ENCODE peak calls at places on chromosomes 11 and 22, in four cellular contexts. E, F, I and D are unnamed samples.

GRCh38 chr22:37894939-37895670 is 11.0 kb upstream of the MICALL1 start:
- ATAC-seq in E (peak; percentile 32), F (no peak), I (no peak), D (no peak)

GRCh38 chr11:104731890-104732289 is 166.4 kb downstream of the CASP12 start:
- ATAC-seq in E (no peak), F (no peak), I (peak; percentile 92), D (no peak)

GRCh38 chr11:114163231-114163631 is 103.7 kb downstream of the ZBTB16 start:
- ATAC-seq in E (no peak), F (peak; percentile 11), I (no peak), D (no peak)

GRCh38 chr22:45343143-45343542 is 33.4 kb downstream of the FAM118A start:
- ATAC-seq in E (no peak), F (no peak), I (no peak), D (no peak)

GRCh38 chr11:71247551-71248250 is 4.7 kb downstream of the SHANK2 start:
- ATAC-seq in E (no peak), F (no peak), I (no peak), D (no peak)

GRCh38 chr22:39956932-39957664 is 3.1 kb upstream of the TMA7B start:
- ATAC-seq in E (no peak), F (no peak), I (no peak), D (no peak)

GRCh38 chr11:31820438-31820818 is 9.3 kb upstream of the PAX6 start:
- ATAC-seq in E (no peak), F (peak; percentile 46), I (no peak), D (no peak)

GRCh38 chr11:93444671-93445073 is 98.5 kb downstream of the SMCO4 start:
- ATAC-seq in E (peak; percentile 96), F (no peak), I (no peak), D (no peak)

GRCh38 chr11:64843971-64844329 is 503 bp downstream of the CDC42BPG start:
- ATAC-seq in E (peak; percentile 0), F (no peak), I (no peak), D (no peak)

GRCh38 chr22:23240639-23241389 is 60.5 kb downstream of the BCR start:
- ATAC-seq in E (peak; percentile 76), F (peak; percentile 61), I (no peak), D (no peak)

GRCh38 chr11:107017104-107017432 is 1.2 kb downstream of the GUCY1A2 start:
- ATAC-seq in E (no peak), F (no peak), I (no peak), D (no peak)

GRCh38 chr22:41512421-41513194 is 31.7 kb downstream of the POLR3H start:
- ATAC-seq in E (peak; percentile 95), F (peak; percentile 97), I (no peak), D (peak; percentile 75)

GRCh38 chr22:37508431-37508963 is 10.7 kb downstream of the CARD10 start:
- ATAC-seq in E (no peak), F (no peak), I (no peak), D (peak; percentile 34)

GRCh38 chr11:9681583-9682372 is 17.9 kb downstream of the SWAP70 start:
- ATAC-seq in E (no peak), F (no peak), I (no peak), D (no peak)

GRCh38 chr11:113839842-113840241 is 35.5 kb downstream of the USP28 start:
- ATAC-seq in E (no peak), F (no peak), I (no peak), D (no peak)

GRCh38 chr11:85787809-85788805 is 22.8 kb downstream of the SYTL2 start:
- ATAC-seq in E (peak; percentile 98), F (no peak), I (no peak), D (no peak)

GRCh38 chr11:134512791-134513538 is 100.9 kb upstream of the B3GAT1 start:
- ATAC-seq in E (no peak), F (no peak), I (no peak), D (no peak)

GRCh38 chr11:69127091-69127850 is 28.5 kb upstream of the SMIM38 start:
- ATAC-seq in E (no peak), F (no peak), I (no peak), D (no peak)

GRCh38 chr11:58497951-58498350 is 10.0 kb downstream of the OR5B21 start:
- ATAC-seq in E (no peak), F (no peak), I (no peak), D (no peak)